ENCODE peak calls at places on chromosomes 12 and 14, in six cellular contexts. W is A549, X is GM12878, N is SK-N-SH, R is H1, B is K562. H is an unnamed sample.

GRCh38 chr14:54627718-54628345 is 60.9 kb downstream of the SAMD4A start:
- DNase-seq in W (no peak), X (peak), N (peak), R (no peak), B (no peak), H (no peak)

GRCh38 chr12:54569995-54570531 is 18.4 kb downstream of the PPP1R1A start:
- DNase-seq in W (no peak), X (no peak), N (no peak), R (no peak), B (no peak), H (no peak)

GRCh38 chr14:77045570-77045890 is 17.0 kb upstream of the IRF2BPL start:
- DNase-seq in W (no peak), X (no peak), N (no peak), R (no peak), B (no peak), H (no peak)

GRCh38 chr12:2673966-2674810 is 120.6 kb upstream of the FKBP4 start:
- DNase-seq in W (peak), X (no peak), N (no peak), R (no peak), B (peak), H (no peak)

GRCh38 chr12:115172521-115172920 is 488.5 kb upstream of the TBX3 start:
- DNase-seq in W (no peak), X (no peak), N (no peak), R (no peak), B (no peak), H (no peak)

GRCh38 chr12:104420868-104421267 is 35.9 kb upstream of the CHST11 start:
- DNase-seq in W (no peak), X (no peak), N (no peak), R (no peak), B (no peak), H (no peak)

GRCh38 chr14:91356218-91356763 is 61.3 kb downstream of the CCDC88C start:
- DNase-seq in W (no peak), X (no peak), N (no peak), R (no peak), B (no peak), H (no peak)

GRCh38 chr14:47675489-47676300 is at the start of gene MDGA2:
- DNase-seq in W (peak), X (no peak), N (peak), R (peak), B (no peak), H (no peak)

GRCh38 chr14:81517798-81518398 is 15.8 kb downstream of the SEL1L start:
- DNase-seq in W (no peak), X (no peak), N (no peak), R (no peak), B (no peak), H (peak)

GRCh38 chr12:56990648-56991318 is 15.6 kb downstream of the ZBTB39 start:
- DNase-seq in W (no peak), X (no peak), N (no peak), R (no peak), B (peak), H (no peak)

GRCh38 chr14:67571275-67571990 is 28.6 kb downstream of the PIGH start:
- DNase-seq in W (peak), X (no peak), N (peak), R (peak), B (peak), H (peak)

GRCh38 chr14:21526672-21527319 is 650 bp upstream of the SALL2 start:
- DNase-seq in W (no peak), X (no peak), N (no peak), R (peak), B (peak), H (no peak)

GRCh38 chr14:70188292-70188607 is 501 bp downstream of the SLC8A3 start:
- DNase-seq in W (no peak), X (no peak), N (peak), R (no peak), B (no peak), H (no peak)

GRCh38 chr12:52342781-52343490 is 21.7 kb upstream of the KRT83 start:
- DNase-seq in W (no peak), X (no peak), N (no peak), R (no peak), B (no peak), H (no peak)

GRCh38 chr12:88471641-88472040 is 108.6 kb downstream of the KITLG start:
- DNase-seq in W (peak), X (no peak), N (no peak), R (no peak), B (no peak), H (no peak)

GRCh38 chr12:53428741-53429140 is 5.1 kb downstream of the AMHR2 start:
- DNase-seq in W (no peak), X (no peak), N (no peak), R (no peak), B (no peak), H (no peak)

GRCh38 chr14:100142073-100143040 is 17.1 kb downstream of the DEGS2 start:
- DNase-seq in W (no peak), X (no peak), N (peak), R (no peak), B (peak), H (no peak)

GRCh38 chr14:103329421-103330347 is 4.4 kb upstream of the EIF5 start:
- DNase-seq in W (peak), X (no peak), N (no peak), R (no peak), B (peak), H (peak)

GRCh38 chr12:64457036-64457435 is 5.1 kb downstream of the TBK1 start:
- DNase-seq in W (no peak), X (no peak), N (no peak), R (no peak), B (peak), H (no peak)

GRCh38 chr14:102645746-102646440 is 53.4 kb downstream of the RCOR1 start:
- DNase-seq in W (no peak), X (no peak), N (no peak), R (no peak), B (peak), H (no peak)

GRCh38 chr12:52650520-52651081 is 1.4 kb downstream of the KRT2 start:
- DNase-seq in W (no peak), X (no peak), N (no peak), R (no peak), B (no peak), H (no peak)

GRCh38 chr12:92349635-92350034 is 204.0 kb upstream of the BTG1 start:
- DNase-seq in W (no peak), X (no peak), N (no peak), R (no peak), B (no peak), H (no peak)

DNA sequence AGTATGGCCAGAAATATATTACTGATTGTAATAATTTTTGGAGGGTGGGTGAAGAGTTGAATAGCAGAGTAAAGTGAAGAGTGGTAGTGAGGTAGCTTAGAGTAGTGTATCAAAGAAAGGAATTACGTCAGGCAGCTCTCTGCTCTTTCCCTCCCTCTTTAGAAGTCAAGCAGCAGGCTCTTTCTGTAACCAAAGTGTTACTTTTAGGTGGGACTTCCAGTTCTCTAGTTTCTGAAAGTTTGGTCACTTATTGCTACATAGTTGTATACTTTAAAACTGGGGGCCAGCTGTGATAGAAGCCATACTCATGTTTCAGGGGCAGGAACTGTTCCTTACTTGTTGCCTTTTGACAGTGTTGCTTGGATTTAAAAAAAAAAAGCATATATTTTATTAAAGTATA is 30.6 kb downstream of the ATF7IP start:
- DNase-seq in W (no peak), X (peak), N (no peak), R (no peak), B (no peak), H (no peak)
- TF ChIP-seq CHD2 in W (no peak), X (peak), N (no peak), R (no peak), B (no peak), H (no peak)

DNA sequence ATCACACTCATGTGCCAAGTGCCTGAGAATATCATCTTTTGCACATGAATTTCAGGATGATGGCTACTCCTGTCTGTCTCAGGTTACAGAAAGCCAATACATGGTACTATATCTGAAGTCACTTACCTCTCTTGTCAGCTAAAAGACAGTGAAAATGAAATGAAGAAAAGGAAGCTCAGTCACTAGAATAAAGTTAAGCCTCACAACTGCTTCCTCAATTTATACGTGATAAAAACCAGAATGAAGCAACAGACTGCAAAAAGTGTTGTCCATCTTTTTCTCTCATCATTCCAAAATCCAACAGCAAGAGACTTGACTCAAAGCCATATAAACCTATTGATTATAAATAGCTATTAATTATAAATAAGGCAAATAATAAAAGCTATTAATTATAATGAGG is 10.2 kb downstream of the NIN start:
- DNase-seq in W (no peak), X (no peak), N (no peak), R (no peak), B (no peak), H (no peak)
- TF ChIP-seq CHD2 in W (no peak), X (no peak), N (no peak), R (no peak), B (no peak), H (no peak)

GRCh38 chr12:122028165-122028591 is 6.5 kb downstream of the BCL7A start:
- DNase-seq in W (no peak), X (no peak), N (no peak), R (no peak), B (no peak), H (no peak)
- TF ChIP-seq CHD2 in W (no peak), X (no peak), N (no peak), R (no peak), B (no peak), H (no peak)

DNA sequence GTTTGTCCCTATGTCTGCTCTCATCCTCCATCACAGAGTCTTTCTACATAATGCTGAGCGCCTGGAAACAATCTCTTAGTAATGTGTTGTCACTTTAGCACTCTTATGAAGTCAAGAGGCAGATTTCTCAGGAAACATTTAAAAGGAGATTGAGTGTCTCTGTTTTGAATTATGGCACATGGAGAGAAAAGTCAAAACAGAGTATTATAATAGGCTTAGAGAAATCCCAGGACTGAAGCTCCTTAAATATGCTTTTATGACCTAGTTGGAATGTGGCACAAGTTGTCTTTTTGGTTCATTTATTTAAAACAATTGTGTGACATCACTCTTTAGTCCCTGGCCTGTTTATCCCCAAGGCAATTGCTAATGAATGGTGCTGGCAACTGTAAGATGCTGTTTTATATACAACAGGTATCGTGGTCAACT is 117.8 kb upstream of the HIF1A start:
- DNase-seq in W (no peak), X (no peak), N (peak), R (no peak), B (no peak), H (no peak)
- TF ChIP-seq CHD2 in W (no peak), X (no peak), N (peak), R (no peak), B (no peak), H (no peak)

GRCh38 chr14:75295061-75295461 is 16.4 kb downstream of the FOS start:
- DNase-seq in W (peak), X (no peak), N (peak), R (no peak), B (peak), H (no peak)

GRCh38 chr14:75293920-75294648 is 15.5 kb downstream of the FOS start:
- DNase-seq in W (peak), X (no peak), N (peak), R (no peak), B (peak), H (peak)

GRCh38 chr14:75297417-75298040 is 18.9 kb downstream of the FOS start:
- DNase-seq in W (no peak), X (no peak), N (no peak), R (no peak), B (no peak), H (no peak)

GRCh38 chr14:75294649-75295033 is 16.0 kb downstream of the FOS start:
- DNase-seq in W (peak), X (no peak), N (peak), R (no peak), B (no peak), H (no peak)

DNA sequence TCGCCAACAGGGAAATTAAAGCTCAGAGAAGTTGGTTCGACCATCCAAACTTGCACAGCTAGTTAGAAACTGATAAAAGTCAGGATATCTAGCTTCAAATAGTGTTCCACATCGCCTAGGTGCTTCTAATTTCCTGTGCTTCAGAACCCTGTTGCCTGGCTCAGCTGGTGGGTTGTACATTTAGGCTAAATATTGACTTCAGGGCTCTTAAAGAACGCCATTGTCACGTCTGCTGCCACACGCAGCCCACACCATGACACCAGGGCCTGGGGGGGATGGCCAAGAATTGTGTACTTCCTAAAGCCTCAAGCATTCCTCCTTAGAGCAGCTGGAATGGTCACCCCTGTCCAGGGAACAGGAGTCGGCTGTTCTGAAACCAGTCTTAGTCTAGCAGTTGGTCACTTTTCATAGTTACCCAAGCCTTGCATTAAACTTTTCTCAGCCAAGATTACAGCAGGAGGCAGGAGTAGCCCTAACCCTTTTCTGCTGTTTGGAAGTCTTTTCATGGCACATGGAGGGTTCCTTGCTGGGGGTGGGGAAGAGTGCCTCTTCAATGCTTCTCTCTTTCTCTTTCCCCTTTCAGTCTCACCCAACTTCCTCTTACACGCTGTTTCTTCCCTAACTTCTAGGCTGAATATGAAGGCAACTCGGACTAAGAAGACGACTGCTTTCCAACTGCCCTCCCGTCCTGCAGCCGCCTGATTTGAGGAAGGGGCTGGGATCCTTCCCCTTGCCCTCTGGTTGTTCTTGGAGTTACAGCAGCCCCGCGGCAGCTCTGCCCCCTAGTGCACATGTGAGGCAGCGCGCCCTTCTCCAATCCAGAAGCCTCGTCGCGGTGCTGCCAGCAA is 17.1 kb downstream of the FOS start:
- DNase-seq in W (peak), X (no peak), N (peak), R (no peak), B (peak), H (no peak)
- TF ChIP-seq CHD2 in W (no peak), X (peak), N (no peak), R (no peak), B (no peak), H (no peak)

GRCh38 chr12:47878918-47879481 is 25.8 kb downstream of the VDR start:
- DNase-seq in W (no peak), X (no peak), N (no peak), R (no peak), B (no peak), H (no peak)
- TF ChIP-seq CHD2 in W (no peak), X (no peak), N (no peak), R (no peak), B (no peak), H (no peak)